ENCODE peak calls at places on chromosomes 11 and 22, in five cellular contexts. L is mesenchymal stem cell, O is astrocyte, B is mesendoderm, N is fibroblast of lung. U is an unnamed sample.

GRCh38 chr11:128477811-128478210 is 109.5 kb downstream of the ETS1 start:
- DNase-seq in L (no peak), O (no peak), B (no peak), N (no peak), U (no peak)

GRCh38 chr11:128862913-128863660 is 4.0 kb downstream of the KCNJ1 start:
- DNase-seq in L (peak), O (peak), B (no peak), N (peak), U (peak)

GRCh38 chr11:121478895-121479281 is 26.1 kb upstream of the SORL1-AS1 start:
- DNase-seq in L (no peak), O (no peak), B (no peak), N (no peak), U (no peak)

GRCh38 chr22:24768537-24769374 is 5.8 kb downstream of the PIWIL3 start:
- DNase-seq in L (peak), O (peak), B (peak), N (peak), U (peak)

GRCh38 chr11:13102575-13102840 is 93.4 kb downstream of the RASSF10 start:
- DNase-seq in L (no peak), O (no peak), B (no peak), N (no peak), U (no peak)

GRCh38 chr11:127452533-127452932 is 452.0 kb upstream of the KIRREL3 start:
- DNase-seq in L (no peak), O (no peak), B (no peak), N (no peak), U (no peak)

GRCh38 chr11:28697920-28698827 is 590.0 kb downstream of the METTL15 start:
- DNase-seq in L (peak), O (peak), B (peak), N (peak), U (no peak)

GRCh38 chr11:104106136-104106754 is 57.7 kb downstream of the PDGFD start:
- DNase-seq in L (no peak), O (peak), B (no peak), N (peak), U (no peak)

GRCh38 chr11:746289-747175 is 732 bp upstream of the TALDO1 start:
- DNase-seq in L (peak), O (peak), B (peak), N (peak), U (peak)

GRCh38 chr11:59759900-59760299 is 4.7 kb downstream of the STX3 start:
- DNase-seq in L (no peak), O (no peak), B (no peak), N (no peak), U (no peak)

GRCh38 chr11:11531127-11531526 is 90.7 kb downstream of the GALNT18 start:
- DNase-seq in L (no peak), O (no peak), B (no peak), N (no peak), U (no peak)

GRCh38 chr11:57514538-57515331 is 767 bp downstream of the SLC43A1 start:
- DNase-seq in L (peak), O (no peak), B (peak), N (peak), U (peak)

GRCh38 chr11:8071616-8072581 is 9.1 kb upstream of the TUB start:
- DNase-seq in L (no peak), O (no peak), B (no peak), N (no peak), U (peak)

GRCh38 chr22:26414347-26414746 is 14.7 kb upstream of the ASPHD2 start:
- DNase-seq in L (no peak), O (no peak), B (no peak), N (no peak), U (no peak)

GRCh38 chr22:27336151-27337090 is 465.1 kb downstream of the MN1 start:
- DNase-seq in L (no peak), O (peak), B (no peak), N (peak), U (no peak)

GRCh38 chr22:25364736-25365241 is 145.3 kb downstream of the CRYBB2 start:
- DNase-seq in L (peak), O (no peak), B (no peak), N (no peak), U (peak)

GRCh38 chr11:134764367-134764766 is 352.3 kb upstream of the B3GAT1 start:
- DNase-seq in L (no peak), O (no peak), B (no peak), N (no peak), U (no peak)

GRCh38 chr11:34128824-34129223 is 23.4 kb downstream of the NAT10 start:
- DNase-seq in L (no peak), O (no peak), B (no peak), N (no peak), U (no peak)

GRCh38 chr11:71252434-71252781 is at the start of gene SHANK2:
- DNase-seq in L (no peak), O (no peak), B (peak), N (no peak), U (no peak)

GRCh38 chr11:85086511-85087284 is 540.4 kb downstream of the DLG2 start:
- DNase-seq in L (no peak), O (peak), B (no peak), N (peak), U (peak)

GRCh38 chr11:2558402-2558801 is 113.6 kb downstream of the KCNQ1 start:
- DNase-seq in L (no peak), O (no peak), B (no peak), N (no peak), U (no peak)

GRCh38 chr11:61922539-61922938 is 5.2 kb upstream of the RAB3IL1 start:
- DNase-seq in L (peak), O (peak), B (peak), N (peak), U (peak)

GRCh38 chr11:64804346-64805210 is 1.6 kb upstream of the MAP4K2 start:
- DNase-seq in L (peak), O (no peak), B (peak), N (no peak), U (peak)

GRCh38 chr11:86176165-86176884 is 68.2 kb upstream of the EED start:
- DNase-seq in L (no peak), O (peak), B (no peak), N (peak), U (no peak)

GRCh38 chr22:17997456-17997855 is 26.9 kb downstream of the MICAL3 start:
- DNase-seq in L (peak), O (no peak), B (no peak), N (peak), U (peak)

GRCh38 chr11:87596176-87596575 is 558.4 kb downstream of the TMEM135 start:
- DNase-seq in L (no peak), O (no peak), B (no peak), N (no peak), U (no peak)

GRCh38 chr11:15101072-15101701 is 13.5 kb upstream of the INSC start:
- DNase-seq in L (peak), O (peak), B (peak), N (peak), U (peak)

GRCh38 chr11:64339754-64340408 is at the start of gene CCDC88B:
- DNase-seq in L (no peak), O (no peak), B (no peak), N (no peak), U (peak)

GRCh38 chr11:115503083-115503885 is 931 bp downstream of the CADM1 start:
- DNase-seq in L (peak), O (peak), B (peak), N (peak), U (peak)

GRCh38 chr22:40451230-40451629 is 80.8 kb downstream of the SGSM3 start:
- DNase-seq in L (no peak), O (no peak), B (no peak), N (no peak), U (no peak)

GRCh38 chr11:944711-945470 is 19.2 kb downstream of the AP2A2 start:
- DNase-seq in L (no peak), O (peak), B (peak), N (peak), U (peak)

GRCh38 chr22:21738081-21738480 is 2.5 kb upstream of the YPEL1 start:
- DNase-seq in L (no peak), O (no peak), B (no peak), N (no peak), U (no peak)

GRCh38 chr11:111018571-111018970 is 227.0 kb upstream of the POU2AF2 start:
- DNase-seq in L (no peak), O (no peak), B (no peak), N (no peak), U (no peak)

GRCh38 chr11:22624742-22625447 is 728 bp downstream of the FANCF start:
- DNase-seq in L (peak), O (peak), B (peak), N (peak), U (peak)

GRCh38 chr11:1770528-1770927 is 6.8 kb upstream of the CTSD start:
- DNase-seq in L (peak), O (no peak), B (no peak), N (no peak), U (peak)

GRCh38 chr11:116052603-116053537 is 548.7 kb upstream of the CADM1 start:
- DNase-seq in L (no peak), O (no peak), B (no peak), N (no peak), U (no peak)

GRCh38 chr11:35814026-35814425 is 129.8 kb upstream of the LDLRAD3 start:
- DNase-seq in L (no peak), O (peak), B (no peak), N (peak), U (no peak)

GRCh38 chr22:44091021-44091721 is 67.1 kb downstream of the PARVB start:
- DNase-seq in L (peak), O (no peak), B (peak), N (peak), U (peak)

GRCh38 chr22:42646569-42647525 is 2.3 kb downstream of the CYB5R3 start:
- DNase-seq in L (no peak), O (peak), B (no peak), N (peak), U (peak)
- H3K4me3 ChIP-seq in L (no peak), O (no peak), B (no peak), N (no peak), U (no peak)

DNA sequence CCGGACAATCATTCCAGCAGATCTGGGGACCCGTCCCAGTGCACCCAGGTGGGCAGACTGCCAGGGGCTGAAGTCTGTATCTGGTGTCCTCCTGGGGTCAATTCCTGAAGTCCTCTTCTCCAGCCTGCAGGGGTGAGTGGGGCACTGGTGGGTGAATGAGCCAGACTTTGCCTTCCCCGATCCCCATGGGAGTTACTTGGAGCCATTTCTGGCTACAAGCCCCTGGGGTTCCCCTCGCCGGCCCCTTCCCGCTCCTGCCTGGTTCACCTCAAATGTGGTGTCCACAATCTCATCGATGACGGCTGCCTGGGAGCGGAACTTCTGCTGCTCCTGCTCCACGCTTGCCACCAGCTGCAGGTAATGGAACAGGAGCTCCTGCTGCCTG is 5.0 kb downstream of the CST6 start:
- DNase-seq in L (no peak), O (no peak), B (no peak), N (no peak), U (peak)
- H3K4me2 ChIP-seq in L (no peak), O (no peak), B (no peak), N (no peak), U (no peak)

GRCh38 chr22:32531955-32532818 is 57.6 kb downstream of the FBXO7 start:
- DNase-seq in L (peak), O (peak), B (peak), N (peak), U (peak)

GRCh38 chr22:32533265-32534068 is 58.9 kb downstream of the FBXO7 start:
- DNase-seq in L (peak), O (peak), B (no peak), N (peak), U (peak)

GRCh38 chr22:32534252-32535215 is 59.9 kb downstream of the FBXO7 start:
- DNase-seq in L (peak), O (peak), B (no peak), N (peak), U (peak)

GRCh38 chr22:32531228-32531627 is 56.6 kb downstream of the FBXO7 start:
- DNase-seq in L (peak), O (peak), B (no peak), N (peak), U (peak)

DNA sequence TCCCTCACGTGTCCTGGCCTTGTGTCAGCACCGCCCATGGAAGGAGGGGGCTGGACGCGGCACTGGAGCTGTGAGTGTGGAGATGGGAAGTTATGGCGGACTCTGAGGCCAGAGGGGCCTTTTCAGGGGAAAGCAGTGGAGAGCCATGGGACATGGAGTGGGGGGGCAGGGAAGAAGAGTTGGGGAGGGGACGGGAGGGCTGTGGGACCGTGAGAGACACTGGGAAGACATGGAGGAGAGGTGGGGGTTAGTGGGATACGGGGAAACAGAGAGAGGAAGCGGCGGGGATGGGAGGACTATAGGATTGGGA is 58.2 kb downstream of the FBXO7 start:
- DNase-seq in L (no peak), O (no peak), B (no peak), N (no peak), U (no peak)
- H3K27ac ChIP-seq in L (no peak), O (no peak), B (no peak), N (peak), U (peak)

GRCh38 chr11:119422505-119423416 is at the start of gene THY1:
- DNase-seq in L (peak), O (peak), B (peak), N (peak), U (peak)
- H3K4me3 ChIP-seq in L (no peak), O (peak), B (peak), N (peak), U (peak)

GRCh38 chr22:36430863-36431262 is 43.1 kb upstream of the MYH9 start:
- DNase-seq in L (peak), O (no peak), B (no peak), N (peak), U (peak)
- H3K4me2 ChIP-seq in L (no peak), O (no peak), B (no peak), N (no peak), U (no peak)

DNA sequence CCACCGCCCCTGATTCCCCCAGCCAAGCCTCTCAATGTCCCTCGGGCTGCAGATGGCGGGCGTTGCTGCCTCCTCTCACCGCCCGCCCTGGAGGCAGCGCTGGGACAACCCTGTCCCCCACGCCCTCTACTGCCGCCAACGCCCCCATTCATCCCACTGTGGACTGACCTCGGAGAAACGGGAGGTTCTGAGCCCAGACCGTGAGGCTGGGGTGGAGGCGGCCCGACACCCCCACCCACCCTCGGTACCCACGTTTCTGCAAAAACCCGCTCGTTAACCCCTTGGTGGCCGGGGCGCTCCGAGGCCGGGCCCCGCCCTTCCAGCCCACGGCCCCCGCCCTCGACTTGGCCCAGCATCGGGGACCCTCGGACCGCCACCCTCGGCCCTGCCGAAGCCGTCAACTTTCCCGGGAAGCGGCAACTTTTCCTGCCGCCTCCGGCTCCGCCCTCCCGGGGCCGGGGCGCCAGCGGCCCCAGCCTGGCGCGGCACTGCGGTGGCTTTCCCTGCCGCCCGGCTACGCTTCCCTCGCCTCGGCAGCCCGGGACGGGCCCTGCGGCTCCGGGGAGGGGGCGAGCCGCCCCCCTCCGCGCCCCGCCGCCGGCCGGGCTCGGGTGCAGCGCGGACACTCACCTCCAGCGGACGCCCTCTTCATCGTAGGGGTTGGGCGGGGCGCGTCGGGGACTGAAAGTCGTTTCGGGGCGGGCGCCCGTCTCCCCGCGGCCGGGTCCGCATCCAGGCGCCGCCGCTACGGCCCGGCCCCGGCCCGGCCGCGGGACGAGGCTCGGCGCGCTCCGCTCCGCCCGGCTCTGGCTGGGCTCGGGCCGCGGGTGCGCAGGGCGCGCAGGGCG is 453 bp downstream of the RTN4R start:
- DNase-seq in L (no peak), O (no peak), B (peak), N (no peak), U (no peak)
- H3K27ac ChIP-seq in L (no peak), O (no peak), B (no peak), N (no peak), U (no peak)

GRCh38 chr22:50317674-50318073 is 9.1 kb downstream of the DENND6B start:
- DNase-seq in L (no peak), O (no peak), B (no peak), N (no peak), U (peak)

GRCh38 chr22:50318356-50318697 is 8.5 kb downstream of the DENND6B start:
- DNase-seq in L (no peak), O (no peak), B (no peak), N (no peak), U (peak)

GRCh38 chr22:50320116-50320515 is 6.7 kb downstream of the DENND6B start:
- DNase-seq in L (no peak), O (no peak), B (no peak), N (no peak), U (peak)

GRCh38 chr22:50319503-50319951 is 7.3 kb downstream of the DENND6B start:
- DNase-seq in L (no peak), O (no peak), B (no peak), N (no peak), U (peak)

GRCh38 chr22:50318698-50319411 is 8.0 kb downstream of the DENND6B start:
- DNase-seq in L (no peak), O (no peak), B (no peak), N (no peak), U (peak)
- H3K4me3 ChIP-seq in L (no peak), O (no peak), B (no peak), N (no peak), U (no peak)